ENCODE peak calls at places on chromosome 17, in eight cellular contexts. F is COR-L47; O is Caki2; Y is RCC 7860; A is activated gamma-delta T cell treated with Interleukin-2 at 50 U/mL for 16 hours; T is activated CD4-positive, alpha-beta T cell treated with anti-CD3 and anti-CD28 coated beads, Interleukin-2, amount 10 ng/mL, durations not matched to agents 7 days and 5 days; D is myocyte; Z is SHP77 treated with DMSO at 0.1 percent for 48 hours. M is an unnamed sample.

GRCh38 chr17:41167561-41167960 is 460 bp downstream of the KRTAP4-3 start:
- DNase-seq in F (no peak), O (no peak), Y (no peak), Z (no peak), D (no peak), T (no peak), A (no peak), M (no peak)

GRCh38 chr17:17855334-17855725 is 18.5 kb upstream of the SREBF1 start:
- DNase-seq in F (no peak), Y (no peak), A (no peak), D (no peak), T (no peak), O (no peak), Z (no peak), M (no peak)

GRCh38 chr17:44097110-44097810 is 26.2 kb downstream of the HDAC5 start:
- DNase-seq in Y (peak), T (no peak), A (no peak), F (no peak), O (peak), Z (no peak), D (peak), M (no peak)

GRCh38 chr17:41404024-41404651 is 6.7 kb upstream of the KRT31 start:
- DNase-seq in Z (no peak), T (no peak), A (peak), D (peak), F (peak), O (peak), Y (peak), M (peak)

GRCh38 chr17:15942207-15942833 is 2.6 kb upstream of the ADORA2B start:
- DNase-seq in Y (no peak), T (no peak), A (no peak), Z (no peak), O (no peak), D (no peak), F (no peak), M (no peak)

GRCh38 chr17:19645608-19646250 is 2.8 kb upstream of the ALDH3A2 start:
- DNase-seq in T (peak), O (peak), Z (peak), F (no peak), A (peak), D (peak), Y (no peak), M (no peak)

GRCh38 chr17:70081885-70082284 is 6.9 kb downstream of the KCNJ16 start:
- DNase-seq in A (no peak), Y (no peak), D (peak), Z (no peak), O (no peak), T (no peak), F (no peak), M (no peak)

GRCh38 chr17:78883533-78884131 is 19.4 kb downstream of the CEP295NL start:
- DNase-seq in Z (peak), D (peak), Y (peak), A (no peak), F (peak), O (peak), T (no peak), M (peak)

GRCh38 chr17:75681289-75681688 is 14.2 kb downstream of the SAP30BP start:
- DNase-seq in F (no peak), Z (no peak), T (no peak), A (no peak), D (no peak), Y (peak), O (no peak), M (no peak)

GRCh38 chr17:75096082-75096625 is 8.4 kb downstream of the SLC16A5 start:
- DNase-seq in F (no peak), O (peak), Y (peak), D (peak), Z (no peak), A (no peak), T (no peak), M (no peak)

GRCh38 chr17:30950669-30951399 is 20.0 kb upstream of the RNF135 start:
- DNase-seq in O (peak), T (no peak), F (peak), Y (peak), D (peak), Z (peak), A (no peak), M (peak)

GRCh38 chr17:76179496-76180467 is 38.7 kb upstream of the FOXJ1 start:
- DNase-seq in T (peak), D (no peak), A (peak), O (no peak), Z (no peak), F (no peak), Y (no peak), M (no peak)

GRCh38 chr17:70374496-70374895 is 205.2 kb downstream of the KCNJ2 start:
- DNase-seq in Z (no peak), T (no peak), A (no peak), D (no peak), F (no peak), O (no peak), Y (no peak), M (no peak)

GRCh38 chr17:63601439-63602371 is 1.0 kb downstream of the TACO1 start:
- DNase-seq in Z (no peak), A (no peak), Y (no peak), F (no peak), D (peak), T (no peak), O (peak), M (no peak)

GRCh38 chr17:58089111-58089510 is 5.9 kb downstream of the DYNLL2 start:
- DNase-seq in T (no peak), Z (no peak), A (no peak), F (no peak), Y (no peak), D (no peak), O (no peak), M (no peak)

GRCh38 chr17:19739241-19740201 is 8.6 kb downstream of the ALDH3A1 start:
- DNase-seq in A (no peak), T (no peak), Z (no peak), F (no peak), O (no peak), Y (no peak), D (no peak), M (no peak)

GRCh38 chr17:78300962-78301820 is 58.7 kb downstream of the SOCS3 start:
- DNase-seq in O (no peak), T (no peak), A (no peak), Y (peak), D (no peak), Z (no peak), F (no peak), M (no peak)

GRCh38 chr17:39867084-39867890 is 715 bp upstream of the ZPBP2 start:
- DNase-seq in Y (no peak), Z (no peak), T (peak), A (peak), D (no peak), F (no peak), O (no peak), M (no peak)

GRCh38 chr17:67417507-67417906 is 40.4 kb downstream of the PITPNC1 start:
- DNase-seq in O (no peak), Y (no peak), Z (peak), A (no peak), D (no peak), F (no peak), T (no peak), M (no peak)

GRCh38 chr17:1010086-1010450 is 13.1 kb downstream of the TIMM22 start:
- DNase-seq in Y (no peak), T (no peak), O (no peak), F (no peak), A (no peak), D (no peak), Z (no peak), M (no peak)

GRCh38 chr17:15651583-15652110 is 32.1 kb upstream of the FBXW10B start:
- DNase-seq in F (peak), T (peak), Y (peak), Z (peak), D (peak), O (peak), A (no peak), M (peak)

GRCh38 chr17:63275968-63276349 is 170.1 kb downstream of the CYB561 start:
- DNase-seq in F (no peak), A (no peak), O (no peak), Y (no peak), T (no peak), D (no peak), Z (no peak), M (no peak)

GRCh38 chr17:31115168-31115567 is 20.4 kb downstream of the NF1 start:
- DNase-seq in O (no peak), T (no peak), A (no peak), Z (no peak), D (no peak), Y (no peak), F (no peak), M (no peak)

GRCh38 chr17:34782271-34782670 is 179.0 kb downstream of the CCT6B start:
- DNase-seq in Z (no peak), Y (no peak), O (no peak), T (no peak), D (no peak), A (no peak), F (no peak), M (no peak)

GRCh38 chr17:77378318-77379064 is 237.7 kb downstream of the SEC14L1 start:
- DNase-seq in O (no peak), F (no peak), D (no peak), Z (no peak), Y (no peak), T (no peak), A (no peak), M (no peak)